ENCODE peak calls at places on chromosomes 1 and 21, in eight cellular contexts. B, V, K, A, R, Y, O and S are unnamed samples.

GRCh38 chr1:58813361-58813760 is 29.5 kb upstream of the JUN start:
- DNase-seq in A (no peak), V (no peak), R (no peak), O (no peak), B (no peak), K (no peak), Y (no peak), S (no peak)

GRCh38 chr1:94806451-94806861 is 13.7 kb upstream of the SLC44A3 start:
- DNase-seq in K (no peak), V (no peak), Y (no peak), O (peak; percentile 20), B (no peak), R (peak; percentile 31), A (no peak), S (no peak)

GRCh38 chr21:44419679-44420078 is 35.6 kb upstream of the LRRC3 start:
- DNase-seq in R (no peak), A (no peak), B (no peak), Y (no peak), O (no peak), K (no peak), V (no peak), S (peak; percentile 5)

GRCh38 chr1:16133007-16133961 is 22.6 kb downstream of the EPHA2 start:
- DNase-seq in O (no peak), B (no peak), K (no peak), A (no peak), V (no peak), Y (no peak), R (no peak), S (no peak)

GRCh38 chr1:162926906-162927305 is 65.9 kb upstream of the CCDC190 start:
- DNase-seq in A (no peak), R (no peak), V (no peak), K (no peak), Y (no peak), O (no peak), B (no peak), S (no peak)

GRCh38 chr1:31632649-31633048 is 12.0 kb downstream of the PEF1 start:
- DNase-seq in B (no peak), A (no peak), O (no peak), Y (no peak), V (no peak), R (no peak), K (no peak), S (no peak)

GRCh38 chr1:237032029-237032428 is 10.0 kb upstream of the RYR2 start:
- DNase-seq in A (no peak), Y (no peak), O (no peak), V (no peak), K (no peak), R (peak; percentile 37), B (no peak), S (no peak)

GRCh38 chr1:219938706-219939105 is 10.3 kb upstream of the SLC30A10 start:
- DNase-seq in V (no peak), R (peak; percentile 49), Y (no peak), K (no peak), A (no peak), O (no peak), B (no peak), S (no peak)

GRCh38 chr1:84442256-84442655 is 36.8 kb upstream of the RPF1 start:
- DNase-seq in R (peak; percentile 87), V (no peak), B (peak; percentile 17), Y (peak; percentile 28), K (peak; percentile 28), A (peak; percentile 32), O (no peak), S (no peak)

GRCh38 chr1:245356891-245357585 is 202.3 kb downstream of the KIF26B start:
- DNase-seq in A (no peak), O (no peak), R (no peak), Y (no peak), V (no peak), B (no peak), K (no peak), S (no peak)

GRCh38 chr1:170510163-170510562 is 21.8 kb upstream of the GORAB start:
- DNase-seq in B (no peak), K (no peak), Y (no peak), O (no peak), V (no peak), R (peak; percentile 2), A (no peak), S (no peak)

GRCh38 chr1:163650624-163651023 is 328.9 kb downstream of the NUF2 start:
- DNase-seq in B (peak; percentile 88), K (no peak), V (no peak), A (no peak), Y (no peak), R (no peak), O (peak; percentile 78), S (no peak)

GRCh38 chr1:201907621-201908020 is 18.9 kb downstream of the SHISA4 start:
- DNase-seq in A (no peak), B (no peak), Y (peak; percentile 68), V (no peak), K (no peak), O (no peak), R (no peak), S (no peak)

GRCh38 chr1:173204693-173205092 is 2.4 kb downstream of the TNFSF4 start:
- DNase-seq in O (no peak), Y (no peak), R (no peak), A (no peak), V (no peak), B (no peak), K (no peak), S (no peak)

GRCh38 chr1:150968491-150968890 is 6.1 kb downstream of the CERS2 start:
- DNase-seq in O (no peak), K (no peak), A (no peak), Y (no peak), V (no peak), R (no peak), B (no peak), S (no peak)

GRCh38 chr1:25773441-25774125 is 26.4 kb upstream of the SELENON start:
- DNase-seq in K (peak; percentile 45), B (no peak), Y (no peak), R (no peak), O (no peak), A (no peak), V (no peak), S (peak; percentile 71)

GRCh38 chr1:169486281-169486904 is 649 bp upstream of the SLC19A2 start:
- DNase-seq in V (no peak), Y (no peak), R (no peak), K (no peak), O (no peak), A (no peak), B (no peak), S (no peak)

GRCh38 chr21:20404915-20405314 is 593.3 kb upstream of the NCAM2 start:
- DNase-seq in B (no peak), K (peak; percentile 3), A (no peak), V (no peak), Y (peak; percentile 13), R (no peak), O (no peak), S (no peak)

GRCh38 chr1:156089704-156090103 is 7.4 kb upstream of the MEX3A start:
- DNase-seq in Y (no peak), B (no peak), K (no peak), O (peak; percentile 87), V (no peak), R (no peak), A (no peak), S (no peak)

GRCh38 chr1:162562452-162562828 is 918 bp downstream of the UAP1 start:
- DNase-seq in O (no peak), R (peak; percentile 44), Y (no peak), V (no peak), B (no peak), A (no peak), K (no peak), S (no peak)

GRCh38 chr1:54004481-54005049 is 13.4 kb downstream of the LDLRAD1 start:
- DNase-seq in V (no peak), A (no peak), O (no peak), B (no peak), Y (no peak), K (no peak), R (no peak), S (no peak)

GRCh38 chr1:59214764-59215208 is 82.1 kb upstream of the FGGY start:
- DNase-seq in K (no peak), Y (no peak), B (peak; percentile 31), R (no peak), O (no peak), A (no peak), V (no peak), S (no peak)

GRCh38 chr1:182407724-182408123 is 7.3 kb upstream of the TEDDM1 start:
- DNase-seq in V (no peak), O (no peak), R (no peak), K (no peak), Y (no peak), B (no peak), A (no peak), S (no peak)

GRCh38 chr21:29206445-29206844 is 76.0 kb downstream of the MAP3K7CL start:
- DNase-seq in B (no peak), V (no peak), Y (no peak), K (no peak), A (no peak), R (no peak), O (no peak), S (no peak)

GRCh38 chr1:6349254-6349943 is 44.2 kb downstream of the ACOT7 start:
- DNase-seq in Y (no peak), O (no peak), K (no peak), R (no peak), A (peak; percentile 29), B (no peak), V (no peak), S (no peak)

GRCh38 chr1:24870551-24871195 is 59.4 kb downstream of the RUNX3 start:
- DNase-seq in A (no peak), B (no peak), O (no peak), R (no peak), K (no peak), V (peak; percentile 30), Y (no peak), S (no peak)

GRCh38 chr1:175198332-175198731 is 5.8 kb upstream of the KIAA0040 start:
- DNase-seq in Y (no peak), A (no peak), O (no peak), V (no peak), B (no peak), K (no peak), R (no peak), S (no peak)